ENCODE peak calls at places on chromosome 16, in eight cellular contexts. K is small intestine; P is brain microvascular endothelial cell; B is cardiac muscle cell; U is CD4-positive, alpha-beta memory T cell; S is mucosa of descending colon; X is A549; T is MM.1S. F is an unnamed sample.
A peak's percentile ranks its signal among the peaks of the same experiment; 100 is the strongest.

GRCh38 chr16:26983426-26983825 is 83.3 kb upstream of the C16orf82 start:
- DNase-seq in K (no peak), P (no peak), B (no peak), U (no peak), S (no peak), X (no peak), T (no peak), F (no peak)

GRCh38 chr16:56457927-56458470 is 6.6 kb downstream of the OGFOD1 start:
- DNase-seq in K (no peak), P (no peak), B (no peak), U (no peak), S (no peak), X (no peak), T (no peak), F (no peak)

GRCh38 chr16:69513180-69513966 is 52.4 kb upstream of the NFAT5 start:
- DNase-seq in K (no peak), P (no peak), B (no peak), U (no peak), S (no peak), X (no peak), T (no peak), F (no peak)

GRCh38 chr16:8505327-8505991 is 84.9 kb downstream of the TMEM114 start:
- DNase-seq in K (peak; percentile 92), P (no peak), B (no peak), U (no peak), S (no peak), X (no peak), T (no peak), F (peak; percentile 43)

GRCh38 chr16:81549547-81550411 is 105.2 kb downstream of the CMIP start:
- DNase-seq in K (no peak), P (no peak), B (no peak), U (no peak), S (no peak), X (no peak), T (no peak), F (no peak)

GRCh38 chr16:26995522-26995921 is 71.2 kb upstream of the C16orf82 start:
- DNase-seq in K (no peak), P (no peak), B (no peak), U (no peak), S (no peak), X (no peak), T (no peak), F (no peak)

GRCh38 chr16:1651055-1651454 is 27.0 kb upstream of the JPT2 start:
- DNase-seq in K (no peak), P (no peak), B (no peak), U (no peak), S (no peak), X (no peak), T (no peak), F (no peak)

GRCh38 chr16:22813946-22814325 is at the start of gene HS3ST2:
- DNase-seq in K (no peak), P (no peak), B (peak; percentile 1), U (no peak), S (peak; percentile 49), X (no peak), T (no peak), F (peak; percentile 22)

GRCh38 chr16:2150418-2151187 is 2.2 kb downstream of the RAB26 start:
- DNase-seq in K (peak; percentile 61), P (no peak), B (peak; percentile 56), U (no peak), S (peak; percentile 83), X (peak; percentile 66), T (no peak), F (peak; percentile 68)

GRCh38 chr16:56450901-56451752 is at the start of the genes NUDT21 and OGFOD1:
- DNase-seq in K (peak; percentile 99), P (peak; percentile 99), B (peak; percentile 99), U (peak; percentile 94), S (peak; percentile 97), X (peak; percentile 100), T (peak; percentile 97), F (peak; percentile 95)

DNA sequence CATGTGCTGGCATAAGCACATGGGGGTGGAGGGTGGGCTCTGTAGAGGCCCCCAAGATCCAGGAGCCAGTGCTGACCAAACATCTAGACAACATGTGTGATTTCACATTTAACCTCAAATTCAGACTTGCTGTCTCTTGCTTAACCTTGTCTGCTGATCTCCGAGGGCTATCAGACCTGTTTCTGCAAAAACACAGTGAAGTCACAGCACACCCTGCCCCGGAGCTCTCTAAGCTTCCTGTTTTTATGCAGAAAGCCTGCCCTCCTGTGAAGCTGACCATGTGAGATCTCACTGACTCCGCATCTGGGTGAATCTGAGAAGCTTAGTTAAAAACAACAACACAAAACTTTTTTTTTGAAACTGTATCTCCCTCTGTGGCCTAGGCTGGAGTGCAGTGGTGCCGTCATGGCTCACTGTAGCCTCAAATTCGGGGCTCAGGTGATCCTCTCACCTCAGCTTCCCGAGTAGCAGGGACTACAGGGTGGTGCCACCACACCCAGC is 6.6 kb upstream of the DPEP2 start:
- DNase-seq in K (peak; percentile 14), P (no peak), B (peak; percentile 26), U (peak; percentile 77), S (no peak), X (no peak), T (peak; percentile 43), F (no peak)
- H3K4me3 ChIP-seq in K (no peak overlapping the region), P (no peak overlapping the region), B (no peak overlapping the region), U (no peak overlapping the region), S (no peak overlapping the region), X (no peak overlapping the region), T (no peak overlapping the region), F (no peak overlapping the region)

GRCh38 chr16:79571065-79571697 is 29.4 kb downstream of the MAF start:
- DNase-seq in K (no peak), P (no peak), B (no peak), U (no peak), S (no peak), X (no peak), T (no peak), F (no peak)

GRCh38 chr16:79573071-79573470 is 27.5 kb downstream of the MAF start:
- DNase-seq in K (no peak), P (no peak), B (no peak), U (no peak), S (no peak), X (no peak), T (no peak), F (no peak)

GRCh38 chr16:79573881-79574280 is 26.7 kb downstream of the MAF start:
- DNase-seq in K (no peak), P (no peak), B (no peak), U (no peak), S (no peak), X (no peak), T (no peak), F (no peak)

GRCh38 chr16:79571753-79572544 is 28.6 kb downstream of the MAF start:
- DNase-seq in K (no peak), P (no peak), B (no peak), U (no peak), S (no peak), X (no peak), T (no peak), F (no peak)
- H3K4me3 ChIP-seq in K (no peak overlapping the region), P (no peak overlapping the region), B (no peak overlapping the region), U (no peak overlapping the region), S (no peak overlapping the region), X (no peak overlapping the region), T (no peak overlapping the region), F (no peak overlapping the region)

GRCh38 chr16:30924086-30924714 is 828 bp downstream of the FBXL19 start:
- DNase-seq in K (no peak), P (no peak), B (no peak), U (no peak), S (peak; percentile 73), X (no peak), T (no peak), F (peak; percentile 39)

GRCh38 chr16:30923554-30924085 is at the start of gene FBXL19:
- DNase-seq in K (no peak), P (no peak), B (no peak), U (no peak), S (peak; percentile 81), X (no peak), T (no peak), F (no peak)

GRCh38 chr16:30926333-30926811 is 3.0 kb downstream of the FBXL19 start:
- DNase-seq in K (no peak), P (no peak), B (no peak), U (no peak), S (no peak), X (no peak), T (no peak), F (no peak)

GRCh38 chr16:30925646-30926332 is 2.4 kb downstream of the FBXL19 start:
- DNase-seq in K (no peak), P (no peak), B (no peak), U (no peak), S (no peak), X (no peak), T (no peak), F (no peak)

GRCh38 chr16:30924797-30925645 is 1.6 kb downstream of the FBXL19 start:
- DNase-seq in K (no peak), P (no peak), B (no peak), U (no peak), S (no peak), X (no peak), T (no peak), F (no peak)
- H3K4me3 ChIP-seq in K (no peak overlapping the region), P (peak overlapping the region; percentile 72), B (peak overlapping the region; percentile 77), U (no peak overlapping the region), S (no peak overlapping the region), X (peak overlapping the region; percentile 87), T (no peak overlapping the region), F (peak overlapping the region; percentile 75)

GRCh38 chr16:48374255-48374654 is 11.0 kb downstream of the SIAH1 start:
- DNase-seq in K (no peak), P (no peak), B (no peak), U (no peak), S (no peak), X (no peak), T (no peak), F (no peak)

GRCh38 chr16:48378276-48378675 is 6.9 kb downstream of the SIAH1 start:
- DNase-seq in K (no peak), P (no peak), B (no peak), U (no peak), S (no peak), X (no peak), T (no peak), F (no peak)

GRCh38 chr16:48369765-48370164 is 15.4 kb downstream of the SIAH1 start:
- DNase-seq in K (no peak), P (no peak), B (no peak), U (no peak), S (no peak), X (no peak), T (no peak), F (no peak)

GRCh38 chr16:48370234-48370633 is 15.0 kb downstream of the SIAH1 start:
- DNase-seq in K (no peak), P (no peak), B (no peak), U (no peak), S (no peak), X (no peak), T (no peak), F (no peak)

DNA sequence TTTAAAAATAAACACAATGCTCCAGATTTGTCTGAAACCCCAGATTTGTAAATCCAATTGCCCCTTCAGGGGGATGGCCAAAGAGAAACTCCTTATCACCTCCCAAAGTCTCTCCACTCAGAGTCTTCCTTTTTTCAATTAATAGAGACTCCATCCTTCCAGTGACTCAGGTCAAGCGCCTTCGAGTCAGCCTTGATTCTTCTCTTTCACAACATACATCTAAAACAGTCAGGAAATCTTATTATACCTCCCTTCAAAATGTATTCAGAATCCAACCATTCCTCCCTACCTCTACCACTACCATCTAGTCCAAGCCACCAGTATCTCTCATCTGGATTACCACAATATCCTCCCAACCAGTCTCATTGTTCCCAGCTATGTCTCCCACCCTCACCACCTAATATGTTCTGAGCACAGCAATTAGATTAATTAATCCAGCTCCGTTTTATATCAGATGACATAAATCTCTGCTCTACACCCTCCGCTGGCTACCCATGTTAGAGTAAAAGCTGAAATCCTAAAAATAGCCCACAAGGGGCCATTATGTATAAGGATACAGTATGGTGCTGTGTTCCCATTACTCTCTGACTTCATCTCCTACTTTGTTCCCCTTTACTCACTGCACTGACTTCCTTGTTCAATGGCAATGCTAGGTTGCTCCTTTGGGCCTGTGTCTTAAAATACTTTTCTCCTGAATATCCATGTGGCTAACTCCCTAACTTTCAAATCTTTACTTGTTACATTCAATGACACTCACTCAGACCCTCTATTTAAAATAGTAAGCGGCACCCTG is 11.8 kb downstream of the SIAH1 start:
- DNase-seq in K (no peak), P (no peak), B (no peak), U (no peak), S (no peak), X (no peak), T (no peak), F (no peak)
- H3K4me3 ChIP-seq in K (no peak overlapping the region), P (no peak overlapping the region), B (no peak overlapping the region), U (no peak overlapping the region), S (no peak overlapping the region), X (no peak overlapping the region), T (no peak overlapping the region), F (no peak overlapping the region)